ENCODE peak calls at places on chromosomes 11 and 22, in six cellular contexts. P is ovary, O is tibial nerve, I is mesendoderm, D is A549, Y is IMR-90. G is an unnamed sample.
A peak's percentile ranks its signal among the peaks of the same experiment; 100 is the strongest.

GRCh38 chr11:94933225-94934130 is 39.9 kb downstream of the CWC15 start:
- DNase-seq in Y (peak; percentile 97), O (no peak), I (no peak), P (no peak), D (no peak), G (peak; percentile 72)

GRCh38 chr22:17744430-17744829 is 29.8 kb downstream of the BID start:
- DNase-seq in Y (no peak), D (no peak), I (no peak), P (no peak), O (no peak), G (no peak)

GRCh38 chr11:57638811-57639320 is 10.8 kb downstream of the YPEL4 start:
- DNase-seq in D (no peak), Y (no peak), P (peak; percentile 49), I (peak; percentile 45), O (no peak), G (no peak)

GRCh38 chr11:108498816-108499408 is 728 bp upstream of the POGLUT3 start:
- DNase-seq in Y (no peak), O (no peak), D (no peak), I (peak; percentile 11), P (peak; percentile 63), G (no peak)

GRCh38 chr11:113643701-113644100 is 62.4 kb downstream of the TMPRSS5 start:
- DNase-seq in I (no peak), O (no peak), Y (no peak), D (no peak), P (no peak), G (no peak)

GRCh38 chr11:29217901-29218300 is 798.9 kb downstream of the KCNA4 start:
- DNase-seq in O (no peak), D (no peak), P (no peak), I (no peak), Y (no peak), G (no peak)

GRCh38 chr11:19962053-19962794 is 198.1 kb downstream of the DBX1 start:
- DNase-seq in O (no peak), Y (no peak), I (no peak), P (no peak), D (no peak), G (no peak)

GRCh38 chr22:40487663-40488249 is 117.4 kb downstream of the SGSM3 start:
- DNase-seq in D (peak; percentile 28), O (no peak), P (no peak), Y (peak; percentile 47), I (no peak), G (no peak)

GRCh38 chr22:41998361-41999261 is at the start of gene WBP2NL:
- DNase-seq in I (no peak), D (peak; percentile 78), O (peak; percentile 54), P (peak; percentile 84), Y (peak; percentile 51), G (peak; percentile 61)

GRCh38 chr11:2268911-2269600 is 1.3 kb downstream of the ASCL2 start:
- DNase-seq in Y (no peak), P (peak; percentile 36), O (peak; percentile 23), I (peak; percentile 23), D (no peak), G (peak; percentile 66)

GRCh38 chr22:23598805-23599518 is 18.9 kb upstream of the IGLL1 start:
- DNase-seq in I (no peak), O (no peak), Y (no peak), P (no peak), D (no peak), G (no peak)

GRCh38 chr22:23655891-23656475 is 23.9 kb upstream of the DRICH1 start:
- DNase-seq in P (peak; percentile 24), D (no peak), O (no peak), I (no peak), Y (no peak), G (no peak)

GRCh38 chr11:33207408-33207985 is 46.2 kb upstream of the CSTF3 start:
- DNase-seq in I (no peak), O (no peak), Y (peak; percentile 27), P (no peak), D (no peak), G (no peak)

GRCh38 chr11:134270250-134270714 is 5.9 kb upstream of the GLB1L3 start:
- DNase-seq in I (peak; percentile 84), Y (no peak), D (peak; percentile 31), O (no peak), P (no peak), G (no peak)

GRCh38 chr11:109853156-109853776 is 239.9 kb upstream of the ZC3H12C start:
- DNase-seq in D (no peak), O (no peak), I (peak; percentile 81), Y (peak; percentile 87), P (no peak), G (no peak)

GRCh38 chr11:89293966-89294679 is 116.4 kb downstream of the TYR start:
- DNase-seq in I (peak; percentile 59), O (no peak), D (no peak), Y (peak; percentile 12), P (peak; percentile 30), G (no peak)

GRCh38 chr22:21981874-21982273 is 713 bp downstream of the TOP3B start:
- DNase-seq in O (no peak), D (no peak), Y (no peak), P (no peak), I (no peak), G (no peak)

GRCh38 chr11:65423516-65424199 is 1.1 kb downstream of the NEAT1 start:
- DNase-seq in P (peak; percentile 55), Y (peak; percentile 32), D (no peak), I (no peak), O (peak; percentile 13), G (peak; percentile 67)

GRCh38 chr11:134488512-134488911 is 76.5 kb upstream of the B3GAT1 start:
- DNase-seq in P (no peak), I (no peak), D (no peak), Y (no peak), O (no peak), G (no peak)

GRCh38 chr22:40748388-40748970 is 69.2 kb downstream of the MCHR1 start:
- DNase-seq in O (no peak), Y (no peak), P (no peak), D (no peak), I (peak; percentile 54), G (no peak)

GRCh38 chr22:39087098-39087497 is 9.9 kb upstream of the APOBEC3H start:
- DNase-seq in D (no peak), P (no peak), I (no peak), Y (no peak), O (no peak), G (no peak)

GRCh38 chr11:125110506-125110905 is 920 bp downstream of the TMEM218 start:
- DNase-seq in Y (no peak), I (peak; percentile 88), P (no peak), D (no peak), O (no peak), G (no peak)

GRCh38 chr22:40258463-40259046 is 80.8 kb downstream of the TNRC6B start:
- DNase-seq in P (no peak), Y (peak; percentile 40), D (no peak), I (no peak), O (no peak), G (no peak)

GRCh38 chr11:33643167-33643817 is 57.3 kb downstream of the C11orf91 start:
- DNase-seq in O (no peak), P (no peak), Y (no peak), D (no peak), I (no peak), G (no peak)

GRCh38 chr11:134275534-134276395 is at the start of gene GLB1L3:
- DNase-seq in D (peak; percentile 21), I (peak; percentile 76), P (no peak), O (no peak), Y (no peak), G (no peak)

GRCh38 chr22:39960791-39961746 is 872 bp downstream of the TMA7B start:
- DNase-seq in Y (peak; percentile 98), I (no peak), O (no peak), D (no peak), P (no peak), G (no peak)

GRCh38 chr11:122172352-122173073 is 56.5 kb upstream of the BLID start:
- DNase-seq in D (no peak), I (no peak), P (no peak), Y (peak; percentile 70), O (no peak), G (no peak)

GRCh38 chr11:25734592-25735211 is 597.2 kb upstream of the ANO3 start:
- DNase-seq in P (no peak), I (peak; percentile 90), Y (peak; percentile 19), O (no peak), D (no peak), G (no peak)

GRCh38 chr11:106021181-106021966 is 666 bp downstream of the MSANTD4 start:
- DNase-seq in O (no peak), I (no peak), D (no peak), Y (peak; percentile 56), P (no peak), G (no peak)

GRCh38 chr22:40451230-40451629 is 80.8 kb downstream of the SGSM3 start:
- DNase-seq in D (no peak), P (no peak), I (no peak), O (no peak), Y (no peak), G (peak; percentile 53)

GRCh38 chr11:45305874-45306623 is 19.9 kb upstream of the SYT13 start:
- DNase-seq in O (no peak), I (no peak), Y (no peak), P (no peak), D (no peak), G (no peak)

DNA sequence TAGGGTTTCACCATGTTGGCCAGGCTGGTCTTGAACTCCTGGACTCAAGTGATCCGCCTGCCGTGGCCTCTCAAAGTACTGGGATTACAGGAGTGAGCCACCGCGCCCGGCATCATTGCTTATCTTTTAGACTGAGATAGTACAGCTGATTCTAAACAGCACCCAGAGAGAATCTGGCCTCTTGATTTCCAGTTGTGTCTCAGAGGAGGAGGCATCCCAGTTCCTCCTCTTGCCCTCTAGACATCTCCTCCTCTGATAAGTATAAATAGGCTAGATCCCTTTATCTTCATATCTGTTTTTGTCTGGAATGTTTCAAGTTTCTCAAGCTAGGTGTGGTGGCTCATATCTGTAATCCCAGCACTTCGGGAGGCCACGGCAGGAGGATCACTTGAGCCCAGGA is 7.0 kb downstream of the MARK2 start:
- DNase-seq in Y (no peak), I (no peak), P (no peak), D (no peak), O (no peak), G (no peak)
- H3K27ac ChIP-seq in Y (no peak overlapping the region), I (no peak overlapping the region), P (no peak overlapping the region), D (peak overlapping the region; percentile 58), O (no peak overlapping the region), G (no peak overlapping the region)

GRCh38 chr22:20114506-20115475 is 1.1 kb upstream of the RANBP1 start:
- DNase-seq in Y (no peak), O (no peak), D (no peak), I (no peak), P (no peak), G (no peak)
- H3K4me1 ChIP-seq in Y (peaks cover 6% of the 10 kb centered on the region), O (peaks cover 30% of the 10 kb centered on the region), D (peaks cover 17% of the 10 kb centered on the region), I (peaks cover 2% of the 10 kb centered on the region), P (peaks cover 10% of the 10 kb centered on the region), G (peaks cover 4% of the 10 kb centered on the region)

GRCh38 chr11:78840190-78840589 is 265.5 kb upstream of the NARS2 start:
- DNase-seq in P (no peak), D (no peak), I (no peak), O (no peak), Y (peak; percentile 91), G (no peak)
- H3K27ac ChIP-seq in P (no peak overlapping the region), D (no peak overlapping the region), I (no peak overlapping the region), O (no peak overlapping the region), Y (peak overlapping the region; percentile 100), G (no peak overlapping the region)

DNA sequence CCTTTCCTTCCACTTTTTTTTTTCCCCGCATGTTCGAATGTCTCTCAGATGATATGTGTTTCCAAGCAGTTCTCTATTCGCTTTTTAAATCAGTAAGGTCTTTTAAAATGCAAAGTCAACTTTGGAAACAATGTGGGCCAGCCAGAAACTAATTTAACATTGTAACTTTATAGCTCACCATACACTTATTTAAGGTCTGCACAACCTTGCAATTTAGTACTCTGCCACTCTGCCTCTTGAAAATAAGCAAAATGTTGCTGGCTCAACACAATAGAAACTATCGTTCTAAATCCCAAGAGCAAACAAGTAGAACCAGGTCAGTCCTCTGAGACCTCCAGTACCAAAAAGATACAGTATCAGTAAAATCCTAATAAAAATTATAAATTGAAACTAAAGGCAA is 109.0 kb downstream of the SIK3 start:
- DNase-seq in Y (no peak), O (no peak), D (no peak), I (no peak), P (no peak), G (no peak)
- H3K4me1 ChIP-seq in Y (peaks cover 10% of the 10 kb centered on the region), O (peaks cover 54% of the 10 kb centered on the region), D (peaks cover 50% of the 10 kb centered on the region), I (peaks cover 2% of the 10 kb centered on the region), P (peaks cover 15% of the 10 kb centered on the region), G (no peaks in the 10 kb centered on the region)